ENCODE peak calls at places on chromosomes 5 and 9, in seven cellular contexts. D is prostate gland, G is endothelial cell of umbilical vein, I is Peyer's patch, O is transverse colon, P is heart left ventricle, B is IMR-90. L is an unnamed sample.
A peak's percentile ranks its signal among the peaks of the same experiment; 100 is the strongest.

GRCh38 chr9:106069241-106069640 is 374.9 kb downstream of the TMEM38B start:
- DNase-seq in D (no peak), G (no peak), I (no peak), O (no peak), P (no peak), B (no peak), L (no peak)

GRCh38 chr9:3528466-3528865 is 2.7 kb upstream of the RFX3 start:
- DNase-seq in D (no peak), G (no peak), I (peak; percentile 47), O (no peak), P (no peak), B (no peak), L (no peak)

GRCh38 chr5:73642296-73642695 is 16.3 kb downstream of the ARHGEF28 start:
- DNase-seq in D (no peak), G (peak; percentile 62), I (no peak), O (no peak), P (no peak), B (no peak), L (no peak)

GRCh38 chr5:119049824-119050449 is 20.9 kb upstream of the DMXL1 start:
- DNase-seq in D (no peak), G (no peak), I (no peak), O (no peak), P (no peak), B (peak; percentile 80), L (no peak)

GRCh38 chr5:111337688-111338087 is 113.5 kb downstream of the CAMK4 start:
- DNase-seq in D (no peak), G (no peak), I (no peak), O (no peak), P (no peak), B (no peak), L (no peak)

GRCh38 chr9:34689512-34689911 is 1.6 kb downstream of the CCL19 start:
- DNase-seq in D (no peak), G (no peak), I (no peak), O (no peak), P (no peak), B (no peak), L (no peak)

GRCh38 chr5:107469485-107469884 is 201.3 kb downstream of the EFNA5 start:
- DNase-seq in D (no peak), G (peak; percentile 96), I (no peak), O (no peak), P (no peak), B (peak; percentile 94), L (no peak)

GRCh38 chr9:25917593-25918426 is 239.6 kb upstream of the TUSC1 start:
- DNase-seq in D (no peak), G (no peak), I (no peak), O (no peak), P (no peak), B (no peak), L (no peak)

GRCh38 chr5:154010660-154011059 is 28.1 kb downstream of the FAM114A2 start:
- DNase-seq in D (no peak), G (no peak), I (no peak), O (no peak), P (no peak), B (no peak), L (no peak)

GRCh38 chr9:76181020-76181641 is 213.1 kb downstream of the RFK start:
- DNase-seq in D (peak; percentile 9), G (no peak), I (no peak), O (no peak), P (no peak), B (peak; percentile 74), L (no peak)

GRCh38 chr9:13282998-13283397 is 3.5 kb upstream of the MPDZ start:
- DNase-seq in D (no peak), G (no peak), I (no peak), O (no peak), P (no peak), B (peak; percentile 42), L (no peak)

GRCh38 chr5:132094393-132095076 is 20.9 kb downstream of the CSF2 start:
- DNase-seq in D (no peak), G (peak; percentile 60), I (no peak), O (no peak), P (no peak), B (peak; percentile 99), L (peak; percentile 68)

GRCh38 chr9:8349369-8349768 is 549.8 kb upstream of the DMAC1 start:
- DNase-seq in D (no peak), G (no peak), I (no peak), O (no peak), P (no peak), B (no peak), L (no peak)

GRCh38 chr5:72107874-72108199 is 562 bp downstream of the MAP1B start:
- DNase-seq in D (no peak), G (peak; percentile 31), I (no peak), O (no peak), P (peak; percentile 28), B (no peak), L (no peak)

GRCh38 chr5:37668524-37669047 is 171.3 kb downstream of the GDNF start:
- DNase-seq in D (peak; percentile 63), G (peak; percentile 88), I (peak; percentile 68), O (peak; percentile 41), P (peak; percentile 62), B (peak; percentile 100), L (peak; percentile 28)

GRCh38 chr9:114806571-114806970 is 732 bp upstream of the TNFSF15 start:
- DNase-seq in D (no peak), G (no peak), I (peak; percentile 61), O (no peak), P (no peak), B (no peak), L (no peak)

GRCh38 chr9:120177121-120177520 is 402.8 kb downstream of the CDK5RAP2 start:
- DNase-seq in D (no peak), G (no peak), I (no peak), O (no peak), P (no peak), B (no peak), L (no peak)

GRCh38 chr5:31934156-31934555 is 240.0 kb downstream of the GOLPH3 start:
- DNase-seq in D (peak; percentile 49), G (no peak), I (no peak), O (no peak), P (no peak), B (no peak), L (no peak)

GRCh38 chr5:80346055-80346454 is 26.3 kb downstream of the SPZ1 start:
- DNase-seq in D (no peak), G (peak; percentile 10), I (peak; percentile 62), O (peak; percentile 30), P (no peak), B (no peak), L (no peak)

GRCh38 chr9:106920701-106921283 is 57.8 kb downstream of the ZNF462 start:
- DNase-seq in D (no peak), G (peak; percentile 44), I (peak; percentile 76), O (peak; percentile 65), P (peak; percentile 45), B (peak; percentile 21), L (no peak)

GRCh38 chr9:115000217-115000639 is 69.8 kb upstream of the TNFSF8 start:
- DNase-seq in D (no peak), G (no peak), I (no peak), O (no peak), P (no peak), B (no peak), L (no peak)

GRCh38 chr5:60687927-60688720 is 11.8 kb downstream of the DEPDC1B start:
- DNase-seq in D (no peak), G (peak; percentile 32), I (no peak), O (no peak), P (no peak), B (peak; percentile 75), L (no peak)

GRCh38 chr5:138336952-138337684 is 948 bp upstream of the FAM53C start:
- DNase-seq in D (peak; percentile 65), G (no peak), I (peak; percentile 88), O (peak; percentile 85), P (peak; percentile 80), B (peak; percentile 79), L (peak; percentile 96)

GRCh38 chr5:138338411-138339085 is 482 bp downstream of the FAM53C start:
- DNase-seq in D (no peak), G (peak; percentile 36), I (no peak), O (no peak), P (no peak), B (no peak), L (no peak)

GRCh38 chr5:138339086-138339456 is 1.0 kb downstream of the FAM53C start:
- DNase-seq in D (peak; percentile 38), G (peak; percentile 54), I (no peak), O (no peak), P (no peak), B (no peak), L (no peak)

GRCh38 chr5:138339464-138339863 is 1.4 kb downstream of the FAM53C start:
- DNase-seq in D (no peak), G (no peak), I (no peak), O (no peak), P (no peak), B (no peak), L (no peak)

GRCh38 chr5:138337685-138338410 is at the start of gene FAM53C:
- DNase-seq in D (peak; percentile 91), G (peak; percentile 95), I (peak; percentile 96), O (peak; percentile 95), P (peak; percentile 94), B (peak; percentile 89), L (peak; percentile 98)
- TF ChIP-seq CTCF in D (no peak), G (no peak), I (peak; percentile 23), O (no peak), P (peak; percentile 6), B (no peak), L (no peak)

GRCh38 chr9:130243015-130243881 is 22.3 kb upstream of the HMCN2 start:
- DNase-seq in D (peak; percentile 34), G (peak; percentile 35), I (peak; percentile 91), O (peak; percentile 79), P (peak; percentile 73), B (peak; percentile 25), L (peak; percentile 97)
- TF ChIP-seq POLR2A in D (no peak), G (no peak), I (no peak), O (no peak), P (no peak), B (no peak), L (no peak)

GRCh38 chr9:36971935-36972488 is 62.1 kb downstream of the PAX5 start:
- DNase-seq in D (no peak), G (no peak), I (no peak), O (no peak), P (no peak), B (no peak), L (no peak)

GRCh38 chr9:36968574-36969215 is 65.4 kb downstream of the PAX5 start:
- DNase-seq in D (no peak), G (no peak), I (no peak), O (no peak), P (no peak), B (no peak), L (no peak)

GRCh38 chr9:36967997-36968396 is 66.1 kb downstream of the PAX5 start:
- DNase-seq in D (no peak), G (no peak), I (no peak), O (no peak), P (no peak), B (no peak), L (no peak)

GRCh38 chr9:36970007-36970888 is 63.8 kb downstream of the PAX5 start:
- DNase-seq in D (no peak), G (no peak), I (no peak), O (no peak), P (no peak), B (no peak), L (peak; percentile 78)

GRCh38 chr9:36969216-36969771 is 64.8 kb downstream of the PAX5 start:
- DNase-seq in D (no peak), G (no peak), I (no peak), O (no peak), P (no peak), B (no peak), L (peak; percentile 63)
- TF ChIP-seq CTCF in D (no peak), G (no peak), I (no peak), O (no peak), P (no peak), B (no peak), L (no peak)

GRCh38 chr9:127611796-127612790 is at the start of gene STXBP1:
- DNase-seq in D (peak; percentile 89), G (peak; percentile 82), I (peak; percentile 94), O (peak; percentile 91), P (peak; percentile 92), B (peak; percentile 76), L (peak; percentile 75)
- TF ChIP-seq POLR2A in D (peak; percentile 79), G (peak; percentile 85), I (peak; percentile 33), O (no peak), P (no peak), B (peak; percentile 76), L (no peak)

L was measured in lower leg skin.